ENCODE peak calls at places on chromosomes 12 and 14, in six cellular contexts. N is HepG2, Q is SK-N-SH, B is K562, K is GM12878, U is H1. R is an unnamed sample.

GRCh38 chr14:94144765-94145164 is 15.4 kb upstream of the IFI27L2 start:
- DNase-seq in U (peak; percentile 62), B (no peak), K (no peak), N (no peak), Q (no peak), R (peak; percentile 8)

GRCh38 chr14:91310620-91311283 is 66.2 kb upstream of the GPR68 start:
- DNase-seq in Q (no peak), K (no peak), U (no peak), N (no peak), B (no peak), R (no peak)

GRCh38 chr12:51836833-51837184 is 11.7 kb downstream of the FIGNL2 start:
- DNase-seq in K (no peak), N (no peak), B (no peak), Q (no peak), U (no peak), R (no peak)

GRCh38 chr12:130428116-130428515 is 90.4 kb downstream of the PIWIL1 start:
- DNase-seq in B (no peak), U (peak; percentile 41), K (no peak), Q (no peak), N (no peak), R (no peak)

GRCh38 chr12:131052063-131052781 is 98.5 kb downstream of the ADGRD1 start:
- DNase-seq in U (no peak), K (no peak), Q (no peak), N (no peak), B (no peak), R (no peak)

GRCh38 chr12:124684971-124685688 is 117.7 kb upstream of the NCOR2 start:
- DNase-seq in Q (no peak), B (no peak), K (no peak), N (no peak), U (no peak), R (no peak)

GRCh38 chr12:94545937-94546771 is 86.5 kb upstream of the CEP83 start:
- DNase-seq in N (peak; percentile 44), U (peak; percentile 59), Q (peak; percentile 75), B (peak; percentile 56), K (peak; percentile 19), R (peak; percentile 77)

GRCh38 chr12:77925536-77926108 is 94.9 kb downstream of the NAV3 start:
- DNase-seq in Q (peak; percentile 54), N (peak; percentile 78), K (peak; percentile 45), B (peak; percentile 33), U (peak; percentile 49), R (peak; percentile 95)

GRCh38 chr12:113766880-113767878 is 198.9 kb downstream of the RBM19 start:
- DNase-seq in Q (no peak), B (no peak), U (no peak), N (peak; percentile 49), K (no peak), R (no peak)

GRCh38 chr14:99125616-99126431 is 146.2 kb downstream of the BCL11B start:
- DNase-seq in N (peak; percentile 6), K (no peak), B (no peak), Q (no peak), U (peak; percentile 23), R (no peak)

GRCh38 chr14:23327947-23328744 is 6.9 kb downstream of the PABPN1 start:
- DNase-seq in N (peak; percentile 89), B (peak; percentile 68), Q (peak; percentile 86), U (peak; percentile 69), K (no peak), R (peak; percentile 60)

GRCh38 chr12:88781909-88782308 is 201.6 kb upstream of the KITLG start:
- DNase-seq in U (no peak), Q (no peak), B (no peak), N (no peak), K (no peak), R (no peak)

GRCh38 chr14:98792171-98792570 is 479.8 kb downstream of the BCL11B start:
- DNase-seq in K (no peak), Q (no peak), B (no peak), U (no peak), N (no peak), R (no peak)

GRCh38 chr12:38892976-38893375 is 12.4 kb downstream of the CPNE8 start:
- DNase-seq in U (no peak), N (no peak), Q (no peak), K (no peak), B (no peak), R (no peak)

GRCh38 chr12:6225630-6226001 is 25.4 kb downstream of the CD9 start:
- DNase-seq in Q (no peak), U (no peak), B (no peak), N (no peak), K (no peak), R (no peak)

GRCh38 chr14:75967866-75968265 is 13.9 kb downstream of the TGFB3 start:
- DNase-seq in B (no peak), K (no peak), N (no peak), Q (no peak), U (no peak), R (no peak)

GRCh38 chr12:120092531-120093335 is 23.8 kb downstream of the RAB35 start:
- DNase-seq in N (peak; percentile 32), B (no peak), K (no peak), Q (no peak), U (no peak), R (no peak)

GRCh38 chr14:99199854-99200653 is 71.9 kb downstream of the BCL11B start:
- DNase-seq in B (no peak), U (no peak), Q (no peak), N (no peak), K (no peak), R (no peak)

GRCh38 chr14:54300881-54301280 is 95.9 kb upstream of the CDKN3 start:
- DNase-seq in B (no peak), K (no peak), Q (no peak), U (no peak), N (peak; percentile 17), R (no peak)

GRCh38 chr12:92030618-92031017 is 115.0 kb downstream of the BTG1 start:
- DNase-seq in B (no peak), N (no peak), K (peak; percentile 88), U (no peak), Q (no peak), R (no peak)

DNA sequence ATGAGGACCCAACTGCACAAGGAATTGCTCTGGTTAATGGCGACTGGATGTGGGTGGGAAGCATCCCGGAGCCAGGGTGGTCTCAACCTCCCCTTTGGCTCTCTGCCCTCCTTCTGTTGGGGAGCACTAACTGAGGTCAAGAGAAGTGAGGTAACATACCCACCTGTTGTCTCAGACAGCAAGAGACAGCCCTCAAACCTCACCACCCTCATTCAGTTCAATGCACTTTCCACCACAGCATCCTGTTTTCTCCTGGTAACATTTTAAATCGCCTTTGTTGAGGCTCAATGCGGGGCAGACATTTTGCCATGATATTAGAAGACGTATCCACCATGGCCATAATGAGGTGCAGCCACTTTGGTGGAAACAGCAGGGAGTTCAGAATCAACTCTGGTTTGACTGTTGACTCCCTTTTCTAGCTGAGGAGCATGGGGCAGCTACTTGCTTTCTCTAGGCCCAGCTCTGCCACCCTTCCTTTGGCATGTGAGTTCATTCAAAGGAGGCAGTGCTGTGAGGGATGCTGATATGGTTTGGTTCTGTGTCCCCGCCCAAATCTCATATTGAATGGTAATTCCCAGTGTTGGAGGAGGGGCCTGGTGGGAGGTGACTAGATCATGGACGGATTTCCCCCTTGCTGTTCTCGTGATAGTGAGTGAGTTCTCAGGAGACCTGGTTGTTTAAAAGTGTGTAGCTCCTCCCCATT is 338.6 kb downstream of the PCNX1 start:
- DNase-seq in Q (no peak), B (no peak), K (no peak), U (no peak), N (no peak), R (no peak)
- TF ChIP-seq RAD21 in Q (no peak), B (no peak), K (no peak), U (no peak), N (no peak), R (no peak)

GRCh38 chr12:84730561-84731162 is 181.9 kb downstream of the SLC6A15 start:
- DNase-seq in K (no peak), B (no peak), Q (peak; percentile 2), N (no peak), U (no peak), R (no peak)

GRCh38 chr12:84723988-84724387 is 188.6 kb downstream of the SLC6A15 start:
- DNase-seq in U (no peak), K (no peak), N (no peak), B (no peak), Q (no peak), R (no peak)

GRCh38 chr12:84732941-84733340 is 179.7 kb downstream of the SLC6A15 start:
- DNase-seq in B (no peak), Q (no peak), U (no peak), N (no peak), K (no peak), R (no peak)

DNA sequence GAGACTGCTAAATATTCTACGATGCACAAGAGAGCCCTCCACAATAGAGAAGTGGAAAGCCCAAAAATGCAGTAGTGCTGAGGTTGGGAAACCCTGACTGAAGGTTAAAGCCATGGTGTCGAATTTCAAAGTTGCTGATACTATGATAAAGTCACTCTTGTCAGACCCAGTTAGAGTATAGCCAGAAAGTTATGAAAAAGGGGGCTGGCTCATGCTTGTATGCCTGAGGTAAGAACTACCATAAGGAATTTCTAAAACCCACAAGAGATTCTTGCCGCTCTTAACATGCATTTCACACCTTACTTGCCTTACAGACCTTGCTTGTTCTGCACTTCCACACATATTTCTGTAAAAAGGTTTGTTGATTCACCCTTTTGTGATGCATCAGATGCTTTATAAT is 184.6 kb downstream of the SLC6A15 start:
- DNase-seq in U (no peak), Q (no peak), N (peak; percentile 33), B (no peak), K (no peak), R (no peak)
- TF ChIP-seq SIN3A in U (no peak), Q (no peak), N (no peak), B (no peak), K (no peak), R (no peak)

GRCh38 chr12:59086124-59086523 is 165.8 kb upstream of the LRIG3 start:
- DNase-seq in U (no peak), K (no peak), B (no peak), N (no peak), Q (no peak), R (no peak)

GRCh38 chr12:59087691-59088090 is 167.4 kb upstream of the LRIG3 start:
- DNase-seq in U (no peak), Q (no peak), B (no peak), N (no peak), K (no peak), R (no peak)

GRCh38 chr12:59088673-59089072 is 168.4 kb upstream of the LRIG3 start:
- DNase-seq in Q (no peak), U (no peak), N (no peak), B (no peak), K (no peak), R (no peak)

GRCh38 chr12:59085680-59086079 is 165.4 kb upstream of the LRIG3 start:
- DNase-seq in N (no peak), U (no peak), K (no peak), Q (peak; percentile 4), B (no peak), R (no peak)

GRCh38 chr12:59087077-59087673 is 166.9 kb upstream of the LRIG3 start:
- DNase-seq in B (no peak), N (no peak), K (no peak), Q (peak; percentile 13), U (no peak), R (peak; percentile 3)
- TF ChIP-seq RAD21 in B (no peak), N (no peak), K (peak; percentile 52), Q (peak; percentile 74), U (peak; percentile 65), R (peak; percentile 76)

DNA sequence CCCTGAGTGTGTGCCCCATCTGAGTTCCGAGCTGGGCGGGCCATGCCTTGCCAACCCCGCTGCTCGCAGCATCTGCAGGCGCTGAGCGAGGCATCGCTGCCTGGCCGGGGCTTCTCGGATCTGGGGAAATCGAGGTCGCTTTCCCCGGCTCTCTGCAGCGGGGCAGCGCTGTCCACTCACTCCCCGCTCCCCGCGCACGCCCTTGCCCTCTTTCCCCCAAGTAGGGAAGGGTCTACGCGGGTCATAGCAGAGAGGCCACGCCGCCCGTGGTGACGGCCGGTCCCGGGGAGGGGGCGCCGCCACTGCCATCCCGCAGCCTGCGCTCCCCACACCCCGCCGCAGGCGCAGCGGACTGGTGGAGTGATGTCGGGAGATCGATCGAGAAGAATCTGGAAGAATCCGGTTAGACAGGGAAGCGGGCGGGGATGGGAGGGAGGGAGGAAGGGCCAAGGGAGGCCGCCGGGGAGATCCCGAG is 472 bp upstream of the FKBP4 start:
- DNase-seq in Q (no peak), U (peak; percentile 77), K (no peak), B (no peak), N (no peak), R (no peak)
- TF ChIP-seq SIN3A in Q (no peak), U (no peak), K (no peak), B (no peak), N (no peak), R (no peak)